ENCODE peak calls at places on chromosomes 3 and 15, in seven cellular contexts. One of them, this sample, is unnamed.

GRCh38 chr3:62065985-62066693 is 307.2 kb downstream of the FEZF2 start:
- DNase-seq in IMR-90: peak
- DNase-seq in H9: no peak
- DNase-seq in mesenchymal stem cell: no peak
- DNase-seq in H1: no peak
- DNase-seq in mesendoderm: no peak
- DNase-seq in trophoblast cell: no peak
- DNase-seq in this sample: no peak

GRCh38 chr3:23712656-23713559 is 92.8 kb upstream of the UBE2E1 start:
- DNase-seq in IMR-90: peak
- DNase-seq in H9: peak
- DNase-seq in mesenchymal stem cell: peak
- DNase-seq in H1: peak
- DNase-seq in mesendoderm: peak
- DNase-seq in trophoblast cell: peak
- DNase-seq in this sample: peak

GRCh38 chr15:76398702-76399101 is 62.1 kb downstream of the ISL2 start:
- DNase-seq in IMR-90: no peak
- DNase-seq in H9: no peak
- DNase-seq in mesenchymal stem cell: no peak
- DNase-seq in H1: no peak
- DNase-seq in mesendoderm: no peak
- DNase-seq in trophoblast cell: no peak
- DNase-seq in this sample: no peak

GRCh38 chr15:99845009-99845408 is 111.8 kb upstream of the LYSMD4 start:
- DNase-seq in IMR-90: peak
- DNase-seq in H9: no peak
- DNase-seq in mesenchymal stem cell: peak
- DNase-seq in H1: no peak
- DNase-seq in mesendoderm: no peak
- DNase-seq in trophoblast cell: peak
- DNase-seq in this sample: no peak

GRCh38 chr15:63212050-63212973 is 22.9 kb downstream of the RAB8B start:
- DNase-seq in IMR-90: peak
- DNase-seq in H9: no peak
- DNase-seq in mesenchymal stem cell: no peak
- DNase-seq in H1: no peak
- DNase-seq in mesendoderm: no peak
- DNase-seq in trophoblast cell: peak
- DNase-seq in this sample: no peak

GRCh38 chr3:9061634-9062033 is 98.4 kb upstream of the RAD18 start:
- DNase-seq in IMR-90: no peak
- DNase-seq in H9: no peak
- DNase-seq in mesenchymal stem cell: no peak
- DNase-seq in H1: no peak
- DNase-seq in mesendoderm: no peak
- DNase-seq in trophoblast cell: no peak
- DNase-seq in this sample: no peak

GRCh38 chr3:8938021-8938420 is 25.3 kb downstream of the RAD18 start:
- DNase-seq in IMR-90: peak
- DNase-seq in H9: no peak
- DNase-seq in mesenchymal stem cell: peak
- DNase-seq in H1: no peak
- DNase-seq in mesendoderm: peak
- DNase-seq in trophoblast cell: peak
- DNase-seq in this sample: no peak

GRCh38 chr3:76699846-76700245 is 340.1 kb upstream of the ROBO2 start:
- DNase-seq in IMR-90: no peak
- DNase-seq in H9: no peak
- DNase-seq in mesenchymal stem cell: no peak
- DNase-seq in H1: no peak
- DNase-seq in mesendoderm: no peak
- DNase-seq in trophoblast cell: no peak
- DNase-seq in this sample: no peak

GRCh38 chr15:89472785-89473256 is 23.6 kb downstream of the RHCG start:
- DNase-seq in IMR-90: peak
- DNase-seq in H9: peak
- DNase-seq in mesenchymal stem cell: peak
- DNase-seq in H1: peak
- DNase-seq in mesendoderm: peak
- DNase-seq in trophoblast cell: peak
- DNase-seq in this sample: peak

GRCh38 chr3:12049675-12050074 is 45.5 kb downstream of the SYN2 start:
- DNase-seq in IMR-90: peak
- DNase-seq in H9: no peak
- DNase-seq in mesenchymal stem cell: peak
- DNase-seq in H1: no peak
- DNase-seq in mesendoderm: no peak
- DNase-seq in trophoblast cell: peak
- DNase-seq in this sample: no peak

GRCh38 chr3:166527325-166527724 is 690.1 kb upstream of the BCHE start:
- DNase-seq in IMR-90: peak
- DNase-seq in H9: no peak
- DNase-seq in mesenchymal stem cell: no peak
- DNase-seq in H1: no peak
- DNase-seq in mesendoderm: no peak
- DNase-seq in trophoblast cell: no peak
- DNase-seq in this sample: no peak

GRCh38 chr15:47888721-47889120 is 171.4 kb downstream of the SEMA6D start:
- DNase-seq in IMR-90: no peak
- DNase-seq in H9: no peak
- DNase-seq in mesenchymal stem cell: no peak
- DNase-seq in H1: no peak
- DNase-seq in mesendoderm: no peak
- DNase-seq in trophoblast cell: no peak
- DNase-seq in this sample: no peak

GRCh38 chr3:15360786-15361493 is 28.6 kb upstream of the SH3BP5 start:
- DNase-seq in IMR-90: peak
- DNase-seq in H9: no peak
- DNase-seq in mesenchymal stem cell: no peak
- DNase-seq in H1: no peak
- DNase-seq in mesendoderm: no peak
- DNase-seq in trophoblast cell: no peak
- DNase-seq in this sample: no peak

GRCh38 chr15:86159436-86159835 is 79.8 kb downstream of the AGBL1 start:
- DNase-seq in IMR-90: no peak
- DNase-seq in H9: no peak
- DNase-seq in mesenchymal stem cell: no peak
- DNase-seq in H1: no peak
- DNase-seq in mesendoderm: no peak
- DNase-seq in trophoblast cell: no peak
- DNase-seq in this sample: no peak

GRCh38 chr3:188187055-188187454 is 33.1 kb downstream of the LPP start:
- DNase-seq in IMR-90: no peak
- DNase-seq in H9: no peak
- DNase-seq in mesenchymal stem cell: no peak
- DNase-seq in H1: no peak
- DNase-seq in mesendoderm: no peak
- DNase-seq in trophoblast cell: no peak
- DNase-seq in this sample: no peak

GRCh38 chr3:31002730-31003129 is 108.3 kb upstream of the GADL1 start:
- DNase-seq in IMR-90: no peak
- DNase-seq in H9: no peak
- DNase-seq in mesenchymal stem cell: no peak
- DNase-seq in H1: no peak
- DNase-seq in mesendoderm: no peak
- DNase-seq in trophoblast cell: no peak
- DNase-seq in this sample: no peak

GRCh38 chr15:67850995-67851535 is 11.2 kb upstream of the RNU6-1 start:
- DNase-seq in IMR-90: peak
- DNase-seq in H9: no peak
- DNase-seq in mesenchymal stem cell: no peak
- DNase-seq in H1: no peak
- DNase-seq in mesendoderm: no peak
- DNase-seq in trophoblast cell: peak
- DNase-seq in this sample: no peak

GRCh38 chr15:88878720-88879184 is 16.6 kb downstream of the HAPLN3 start:
- DNase-seq in IMR-90: peak
- DNase-seq in H9: peak
- DNase-seq in mesenchymal stem cell: peak
- DNase-seq in H1: no peak
- DNase-seq in mesendoderm: peak
- DNase-seq in trophoblast cell: peak
- DNase-seq in this sample: peak

GRCh38 chr3:134817297-134817696 is 22.2 kb downstream of the EPHB1 start:
- DNase-seq in IMR-90: no peak
- DNase-seq in H9: no peak
- DNase-seq in mesenchymal stem cell: no peak
- DNase-seq in H1: no peak
- DNase-seq in mesendoderm: no peak
- DNase-seq in trophoblast cell: no peak
- DNase-seq in this sample: no peak

GRCh38 chr3:78737988-78738387 is 1029.8 kb downstream of the ROBO1 start:
- DNase-seq in IMR-90: no peak
- DNase-seq in H9: no peak
- DNase-seq in mesenchymal stem cell: peak
- DNase-seq in H1: no peak
- DNase-seq in mesendoderm: no peak
- DNase-seq in trophoblast cell: no peak
- DNase-seq in this sample: no peak

GRCh38 chr3:160810360-160810759 is 54.3 kb downstream of the PPM1L start:
- DNase-seq in IMR-90: no peak
- DNase-seq in H9: no peak
- DNase-seq in mesenchymal stem cell: no peak
- DNase-seq in H1: no peak
- DNase-seq in mesendoderm: no peak
- DNase-seq in trophoblast cell: no peak
- DNase-seq in this sample: no peak

GRCh38 chr3:14900881-14901873 is 46.2 kb upstream of the NR2C2 start:
- DNase-seq in IMR-90: no peak
- DNase-seq in H9: no peak
- DNase-seq in mesenchymal stem cell: no peak
- DNase-seq in H1: no peak
- DNase-seq in mesendoderm: no peak
- DNase-seq in trophoblast cell: no peak
- DNase-seq in this sample: no peak

GRCh38 chr3:58350627-58351013 is 17.9 kb downstream of the PXK start:
- DNase-seq in IMR-90: peak
- DNase-seq in H9: no peak
- DNase-seq in mesenchymal stem cell: peak
- DNase-seq in H1: no peak
- DNase-seq in mesendoderm: no peak
- DNase-seq in trophoblast cell: no peak
- DNase-seq in this sample: no peak

GRCh38 chr3:31947671-31948091 is 33.4 kb downstream of the OSBPL10 start:
- DNase-seq in IMR-90: no peak
- DNase-seq in H9: no peak
- DNase-seq in mesenchymal stem cell: no peak
- DNase-seq in H1: no peak
- DNase-seq in mesendoderm: peak
- DNase-seq in trophoblast cell: peak
- DNase-seq in this sample: no peak

GRCh38 chr3:195762249-195762585 is 41.4 kb downstream of the MUC20 start:
- DNase-seq in IMR-90: no peak
- DNase-seq in H9: no peak
- DNase-seq in mesenchymal stem cell: no peak
- DNase-seq in H1: no peak
- DNase-seq in mesendoderm: no peak
- DNase-seq in trophoblast cell: no peak
- DNase-seq in this sample: no peak

DNA sequence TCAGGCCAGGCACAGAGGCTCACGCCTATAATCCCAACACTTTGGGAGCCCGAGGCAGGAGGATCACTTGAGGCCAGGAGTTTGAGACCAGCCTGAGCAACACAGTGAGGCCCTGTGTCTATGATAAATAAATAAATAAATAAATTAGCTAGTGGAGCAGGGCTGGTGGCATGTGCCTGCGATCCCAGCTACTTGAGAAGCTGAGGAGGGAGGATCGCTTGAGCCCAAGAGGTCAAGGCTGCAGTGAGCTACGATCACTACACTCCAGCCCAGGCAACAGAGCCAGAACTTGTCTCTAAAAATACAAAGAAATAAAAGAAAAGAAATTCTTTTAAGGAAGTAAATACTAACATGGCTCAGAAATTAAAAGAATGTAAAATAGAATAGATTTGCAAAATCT is 91.8 kb downstream of the LIPC start:
- DNase-seq in IMR-90: no peak
- DNase-seq in H9: no peak
- DNase-seq in mesenchymal stem cell: no peak
- DNase-seq in H1: no peak
- DNase-seq in mesendoderm: no peak
- DNase-seq in trophoblast cell: no peak
- DNase-seq in this sample: no peak
- H2BK120ac ChIP-seq in IMR-90: no peak
- H2BK120ac ChIP-seq in H9: no peak
- H2BK120ac ChIP-seq in mesenchymal stem cell: no peak
- H2BK120ac ChIP-seq in H1: no peak
- H2BK120ac ChIP-seq in mesendoderm: no peak
- H2BK120ac ChIP-seq in trophoblast cell: no peak
- H2BK120ac ChIP-seq in this sample: no peak

DNA sequence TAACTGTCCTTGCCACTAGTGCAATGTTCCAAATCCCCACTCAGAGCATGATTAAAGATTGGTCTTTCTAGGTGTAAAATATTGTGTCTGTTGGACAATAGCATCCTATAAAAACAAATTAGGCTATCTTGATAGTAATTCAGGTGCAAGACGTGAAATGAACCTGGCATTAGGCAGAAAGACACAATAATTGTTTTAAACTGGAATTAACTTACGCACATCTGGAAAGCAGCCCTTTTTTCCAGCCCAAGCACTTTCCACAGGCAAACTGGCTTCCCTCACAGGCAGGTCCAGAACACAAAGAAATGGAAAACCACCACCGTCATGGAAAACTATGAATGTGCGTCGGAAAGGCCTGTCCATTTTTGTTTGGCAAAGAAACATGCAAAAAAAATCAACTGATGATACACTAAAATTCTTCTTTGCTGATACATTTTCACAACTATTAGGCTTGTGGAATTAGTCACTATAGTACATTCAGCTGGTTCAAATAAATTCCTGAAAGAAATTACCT is 474.7 kb upstream of the IL12A start:
- DNase-seq in IMR-90: no peak
- DNase-seq in H9: no peak
- DNase-seq in mesenchymal stem cell: no peak
- DNase-seq in H1: no peak
- DNase-seq in mesendoderm: no peak
- DNase-seq in trophoblast cell: no peak
- DNase-seq in this sample: no peak
- H3K23ac ChIP-seq in IMR-90: no peak
- H3K23ac ChIP-seq in H9: no peak
- H3K23ac ChIP-seq in mesenchymal stem cell: no peak
- H3K23ac ChIP-seq in H1: no peak
- H3K23ac ChIP-seq in mesendoderm: no peak
- H3K23ac ChIP-seq in trophoblast cell: no peak
- H3K23ac ChIP-seq in this sample: no peak

GRCh38 chr3:168914662-168915061 is 748.9 kb downstream of the MECOM start:
- DNase-seq in IMR-90: peak
- DNase-seq in H9: no peak
- DNase-seq in mesenchymal stem cell: no peak
- DNase-seq in H1: no peak
- DNase-seq in mesendoderm: peak
- DNase-seq in trophoblast cell: no peak
- DNase-seq in this sample: no peak

GRCh38 chr3:168909260-168909659 is 754.3 kb downstream of the MECOM start:
- DNase-seq in IMR-90: no peak
- DNase-seq in H9: no peak
- DNase-seq in mesenchymal stem cell: no peak
- DNase-seq in H1: no peak
- DNase-seq in mesendoderm: no peak
- DNase-seq in trophoblast cell: no peak
- DNase-seq in this sample: no peak
- H2BK120ac ChIP-seq in IMR-90: no peak
- H2BK120ac ChIP-seq in H9: no peak
- H2BK120ac ChIP-seq in mesenchymal stem cell: no peak
- H2BK120ac ChIP-seq in H1: no peak
- H2BK120ac ChIP-seq in mesendoderm: no peak
- H2BK120ac ChIP-seq in trophoblast cell: no peak
- H2BK120ac ChIP-seq in this sample: no peak

GRCh38 chr3:44802006-44802405 is 40.4 kb downstream of the KIF15 start:
- DNase-seq in IMR-90: no peak
- DNase-seq in H9: no peak
- DNase-seq in mesenchymal stem cell: no peak
- DNase-seq in H1: no peak
- DNase-seq in mesendoderm: no peak
- DNase-seq in trophoblast cell: no peak
- DNase-seq in this sample: no peak
- H3K23ac ChIP-seq in IMR-90: no peak
- H3K23ac ChIP-seq in H9: no peak
- H3K23ac ChIP-seq in mesenchymal stem cell: no peak
- H3K23ac ChIP-seq in H1: no peak
- H3K23ac ChIP-seq in mesendoderm: no peak
- H3K23ac ChIP-seq in trophoblast cell: no peak
- H3K23ac ChIP-seq in this sample: no peak

This sample was measured in neuronal stem cell.